ENCODE peak calls at places on chromosomes 12 and 14, in five cellular contexts. T is NCI-H345; N is stimulated activated effector memory CD8-positive, alpha-beta T cell treated with anti-CD3 and anti-CD28 coated beads, Interleukin-12 subunit alpha, Interleukin-12 subunit beta, amount 100 ng/mL, for 72 hours; J is HuH-7; S is NCI-H1092. B is an unnamed sample.

GRCh38 chr14:99659333-99659741 is 14.4 kb downstream of the HHIPL1 start:
- DNase-seq in T (no peak), N (no peak), J (no peak), S (no peak), B (peak)

GRCh38 chr14:100067971-100068959 is 3.0 kb downstream of the EVL start:
- DNase-seq in T (no peak), N (peak), J (no peak), S (no peak), B (no peak)

GRCh38 chr12:116990971-116991966 is 80.5 kb downstream of the FBXW8 start:
- DNase-seq in T (no peak), N (no peak), J (no peak), S (no peak), B (no peak)

GRCh38 chr12:102120886-102121285 is 903 bp downstream of the PARPBP start:
- DNase-seq in T (no peak), N (no peak), J (no peak), S (no peak), B (peak)

GRCh38 chr14:93884950-93885349 is 42.2 kb upstream of the FAM181A start:
- DNase-seq in T (no peak), N (no peak), J (no peak), S (no peak), B (no peak)

GRCh38 chr12:63301311-63301710 is 150.3 kb upstream of the AVPR1A start:
- DNase-seq in T (no peak), N (no peak), J (no peak), S (no peak), B (no peak)

GRCh38 chr12:111636209-111636928 is 37.3 kb upstream of the ATXN2 start:
- DNase-seq in T (no peak), N (no peak), J (no peak), S (peak), B (no peak)

GRCh38 chr12:106021516-106021915 is 117.2 kb downstream of the NUAK1 start:
- DNase-seq in T (no peak), N (no peak), J (peak), S (no peak), B (no peak)

GRCh38 chr12:108381793-108382436 is 42.8 kb upstream of the CMKLR1 start:
- DNase-seq in T (no peak), N (no peak), J (peak), S (no peak), B (no peak)

GRCh38 chr14:77498120-77498979 is at the start of gene ISM2:
- DNase-seq in T (peak), N (peak), J (peak), S (peak), B (peak)

GRCh38 chr14:92480856-92481255 is 32.7 kb upstream of the RIN3 start:
- DNase-seq in T (no peak), N (no peak), J (no peak), S (no peak), B (no peak)

GRCh38 chr12:70557583-70558263 is 79.5 kb downstream of the PTPRB start:
- DNase-seq in T (no peak), N (no peak), J (no peak), S (no peak), B (no peak)

GRCh38 chr14:61380984-61381383 is 59.6 kb downstream of the PRKCH start:
- DNase-seq in T (no peak), N (no peak), J (no peak), S (no peak), B (no peak)

GRCh38 chr14:23864856-23865255 is 88.7 kb upstream of the DHRS4 start:
- DNase-seq in T (no peak), N (no peak), J (no peak), S (no peak), B (no peak)

GRCh38 chr12:66708704-66709443 is 30.0 kb upstream of the GRIP1 start:
- DNase-seq in T (peak), N (no peak), J (no peak), S (no peak), B (no peak)

GRCh38 chr12:51388066-51388799 is 3.0 kb downstream of the GALNT6 start:
- DNase-seq in T (no peak), N (no peak), J (no peak), S (no peak), B (no peak)

GRCh38 chr12:52191841-52192791 is at the start of gene KRT80:
- DNase-seq in T (peak), N (no peak), J (no peak), S (peak), B (peak)

GRCh38 chr12:113097716-113098427 is 37.7 kb downstream of the RASAL1 start:
- DNase-seq in T (peak), N (no peak), J (no peak), S (peak), B (no peak)

GRCh38 chr14:22780105-22780679 is 13.7 kb downstream of the OXA1L start:
- DNase-seq in T (no peak), N (no peak), J (no peak), S (no peak), B (no peak)

GRCh38 chr14:63492391-63492790 is 50.8 kb downstream of the PPP2R5E start:
- DNase-seq in T (no peak), N (no peak), J (no peak), S (no peak), B (no peak)

GRCh38 chr14:24408764-24409163 is 10.0 kb downstream of the NYNRIN start:
- DNase-seq in T (no peak), N (no peak), J (no peak), S (peak), B (no peak)

GRCh38 chr14:96576359-96576758 is 74.2 kb downstream of the PAPOLA start:
- DNase-seq in T (no peak), N (no peak), J (no peak), S (no peak), B (no peak)

GRCh38 chr12:23099104-23099503 is 474.1 kb downstream of the ETNK1 start:
- DNase-seq in T (no peak), N (no peak), J (no peak), S (no peak), B (no peak)

GRCh38 chr14:105859717-105860614 is 333.6 kb downstream of the TMEM121 start:
- DNase-seq in T (no peak), N (no peak), J (no peak), S (no peak), B (no peak)

GRCh38 chr12:131897875-131898274 is 3.5 kb downstream of the ULK1 start:
- DNase-seq in T (no peak), N (no peak), J (no peak), S (no peak), B (no peak)

GRCh38 chr14:94173471-94173884 is 644 bp upstream of the PPP4R4 start:
- DNase-seq in T (no peak), N (no peak), J (peak), S (no peak), B (no peak)

GRCh38 chr12:92059976-92060375 is 85.7 kb downstream of the BTG1 start:
- DNase-seq in T (no peak), N (no peak), J (no peak), S (no peak), B (no peak)

GRCh38 chr12:64682572-64683277 is 72.4 kb downstream of the RASSF3 start:
- DNase-seq in T (peak), N (no peak), J (no peak), S (peak), B (no peak)

GRCh38 chr14:58733451-58734208 is 95.9 kb downstream of the DACT1 start:
- DNase-seq in T (no peak), N (no peak), J (no peak), S (no peak), B (no peak)

GRCh38 chr14:56482306-56482705 is 97.3 kb upstream of the TMEM260 start:
- DNase-seq in T (peak), N (no peak), J (peak), S (peak), B (peak)

GRCh38 chr12:82760423-82760822 is 73.7 kb downstream of the TMTC2 start:
- DNase-seq in T (no peak), N (no peak), J (no peak), S (no peak), B (no peak)

GRCh38 chr14:95363468-95363954 is 43.8 kb upstream of the CLMN start:
- DNase-seq in T (no peak), N (no peak), J (no peak), S (no peak), B (no peak)

GRCh38 chr14:35402323-35403084 is 2.0 kb downstream of the NFKBIA start:
- DNase-seq in T (no peak), N (no peak), J (no peak), S (no peak), B (no peak)

GRCh38 chr12:3193131-3193530 is 116.0 kb downstream of the TSPAN9 start:
- DNase-seq in T (no peak), N (no peak), J (no peak), S (no peak), B (no peak)

GRCh38 chr12:118581396-118581795 is 205.0 kb downstream of the SUDS3 start:
- DNase-seq in T (no peak), N (no peak), J (no peak), S (no peak), B (no peak)

GRCh38 chr14:52949711-52950409 is 990 bp downstream of the FERMT2 start:
- DNase-seq in T (no peak), N (no peak), J (peak), S (no peak), B (peak)

GRCh38 chr12:55700255-55701018 is 7.3 kb downstream of the ITGA7 start:
- DNase-seq in T (no peak), N (no peak), J (no peak), S (no peak), B (no peak)

GRCh38 chr12:10722905-10723866 is at the start of gene YBX3:
- DNase-seq in T (peak), N (peak), J (peak), S (no peak), B (no peak)

GRCh38 chr14:90850487-90850886 is 34.3 kb upstream of the TTC7B start:
- DNase-seq in T (no peak), N (no peak), J (no peak), S (no peak), B (no peak)